ENCODE peak calls at places on chromosomes 6 and 20, in nine cellular contexts. C is neural progenitor cell, Q is retinal pigment epithelial cell, W is lower lobe of right lung, D is GM12878, O is astrocyte of the spinal cord, R is fibroblast of the aortic adventitia, S is H9, T is omental fat pad. Y is an unnamed sample.

GRCh38 chr20:54459279-54459678 is 16.1 kb upstream of the DOK5 start:
- DNase-seq in C (no peak), Q (no peak), W (no peak), D (no peak), O (no peak), R (no peak), S (no peak), T (no peak), Y (no peak)

GRCh38 chr20:14193443-14193842 is 144.0 kb downstream of the FLRT3 start:
- DNase-seq in C (peak; percentile 15), Q (no peak), W (no peak), D (no peak), O (no peak), R (no peak), S (peak; percentile 39), T (no peak), Y (no peak)

GRCh38 chr6:33205172-33206026 is 944 bp downstream of the HSD17B8 start:
- DNase-seq in C (peak; percentile 29), Q (peak; percentile 62), W (no peak), D (no peak), O (peak; percentile 44), R (no peak), S (no peak), T (no peak), Y (no peak)

GRCh38 chr6:149830731-149831379 is 33.3 kb downstream of the LRP11 start:
- DNase-seq in C (no peak), Q (no peak), W (no peak), D (no peak), O (peak; percentile 38), R (peak; percentile 79), S (no peak), T (no peak), Y (no peak)

GRCh38 chr6:25916789-25917490 is 13.6 kb downstream of the SLC17A2 start:
- DNase-seq in C (no peak), Q (no peak), W (no peak), D (no peak), O (no peak), R (no peak), S (no peak), T (no peak), Y (no peak)

GRCh38 chr6:106773956-106774629 is 144.7 kb downstream of the QRSL1 start:
- DNase-seq in C (no peak), Q (no peak), W (no peak), D (no peak), O (no peak), R (no peak), S (no peak), T (no peak), Y (no peak)

GRCh38 chr20:4946585-4947378 is 54.5 kb downstream of the SLC23A2 start:
- DNase-seq in C (no peak), Q (no peak), W (no peak), D (peak; percentile 31), O (no peak), R (no peak), S (no peak), T (no peak), Y (no peak)

GRCh38 chr6:154404791-154405400 is 48.3 kb upstream of the IPCEF1 start:
- DNase-seq in C (no peak), Q (no peak), W (no peak), D (no peak), O (peak; percentile 76), R (peak; percentile 63), S (no peak), T (no peak), Y (no peak)

GRCh38 chr6:16337280-16337975 is 99.0 kb downstream of the GMPR start:
- DNase-seq in C (no peak), Q (no peak), W (peak; percentile 78), D (no peak), O (peak; percentile 70), R (peak; percentile 100), S (no peak), T (peak; percentile 84), Y (peak; percentile 57)

GRCh38 chr20:57088436-57088835 is 178.0 kb downstream of the BMP7 start:
- DNase-seq in C (peak; percentile 24), Q (no peak), W (no peak), D (no peak), O (no peak), R (no peak), S (no peak), T (no peak), Y (no peak)

GRCh38 chr6:163414367-163415175 is at the start of gene QKI:
- DNase-seq in C (peak; percentile 91), Q (no peak), W (peak; percentile 89), D (no peak), O (peak; percentile 77), R (peak; percentile 72), S (peak; percentile 58), T (no peak), Y (peak; percentile 73)

GRCh38 chr6:110554966-110555460 is 78.6 kb upstream of the SLC22A16 start:
- DNase-seq in C (no peak), Q (no peak), W (no peak), D (no peak), O (no peak), R (no peak), S (no peak), T (no peak), Y (no peak)

GRCh38 chr20:20390393-20390792 is 22.5 kb downstream of the INSM1 start:
- DNase-seq in C (no peak), Q (no peak), W (no peak), D (no peak), O (no peak), R (no peak), S (no peak), T (no peak), Y (no peak)

GRCh38 chr20:19419420-19419819 is 207.0 kb downstream of the SLC24A3 start:
- DNase-seq in C (no peak), Q (no peak), W (no peak), D (no peak), O (no peak), R (no peak), S (no peak), T (no peak), Y (no peak)

GRCh38 chr20:6162239-6162638 is 39.4 kb upstream of the FERMT1 start:
- DNase-seq in C (no peak), Q (peak; percentile 59), W (no peak), D (no peak), O (peak; percentile 43), R (peak; percentile 77), S (no peak), T (no peak), Y (no peak)

DNA sequence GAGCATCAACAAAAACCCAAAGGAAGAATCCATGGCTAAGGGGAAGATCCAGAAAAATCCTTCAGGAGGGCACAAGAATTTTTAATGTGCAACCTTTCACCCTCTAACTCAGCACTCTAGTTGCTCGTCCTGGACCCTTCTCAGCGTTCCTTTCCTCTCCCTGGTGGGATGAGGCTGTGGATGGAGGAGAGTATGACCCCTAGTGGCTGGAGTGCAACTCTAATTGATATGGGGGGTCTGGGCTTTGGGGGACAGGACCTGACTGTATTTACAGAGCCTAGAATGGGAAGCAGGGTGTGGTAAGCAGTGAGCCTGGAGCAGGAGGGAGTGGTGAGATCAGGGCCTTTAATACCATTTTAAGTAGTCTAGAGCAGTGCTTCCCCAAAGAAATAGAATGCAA is 83.9 kb upstream of the CEP85L start:
- DNase-seq in C (peak; percentile 58), Q (no peak), W (no peak), D (no peak), O (no peak), R (peak; percentile 8), S (peak; percentile 69), T (no peak), Y (no peak)
- TF ChIP-seq CTCF in C (peak; percentile 54), Q (peak; percentile 55), W (peak; percentile 33), D (peak; percentile 49), O (peak; percentile 55), R (peak; percentile 47), S (peak; percentile 70), T (no peak), Y (no peak)

GRCh38 chr6:129895692-129896091 is 34.6 kb upstream of the TMEM244 start:
- DNase-seq in C (no peak), Q (peak; percentile 24), W (no peak), D (no peak), O (peak; percentile 24), R (peak; percentile 40), S (no peak), T (no peak), Y (no peak)

GRCh38 chr6:129890701-129891100 is 29.6 kb upstream of the TMEM244 start:
- DNase-seq in C (no peak), Q (no peak), W (no peak), D (no peak), O (no peak), R (peak; percentile 9), S (no peak), T (no peak), Y (no peak)

GRCh38 chr6:129894904-129895303 is 33.8 kb upstream of the TMEM244 start:
- DNase-seq in C (no peak), Q (no peak), W (no peak), D (no peak), O (no peak), R (no peak), S (no peak), T (no peak), Y (no peak)

GRCh38 chr6:129890164-129890563 is 29.0 kb upstream of the TMEM244 start:
- DNase-seq in C (no peak), Q (no peak), W (no peak), D (no peak), O (peak; percentile 80), R (peak; percentile 37), S (no peak), T (no peak), Y (no peak)

GRCh38 chr6:129893513-129894098 is 32.5 kb upstream of the TMEM244 start:
- DNase-seq in C (no peak), Q (no peak), W (no peak), D (no peak), O (peak; percentile 43), R (peak; percentile 66), S (no peak), T (no peak), Y (no peak)
- TF ChIP-seq CTCF in C (peak; percentile 24), Q (peak; percentile 44), W (peak; percentile 42), D (peak; percentile 17), O (peak; percentile 49), R (peak; percentile 43), S (peak; percentile 50), T (no peak), Y (peak; percentile 63)

GRCh38 chr6:108293527-108294296 is 1.1 kb upstream of the AFG1L start:
- DNase-seq in C (no peak), Q (no peak), W (no peak), D (no peak), O (no peak), R (no peak), S (no peak), T (no peak), Y (no peak)

GRCh38 chr6:108294787-108295625 is at the start of gene AFG1L:
- DNase-seq in C (peak; percentile 91), Q (peak; percentile 62), W (peak; percentile 97), D (peak; percentile 74), O (peak; percentile 89), R (peak; percentile 84), S (peak; percentile 95), T (peak; percentile 79), Y (peak; percentile 82)

GRCh38 chr6:108294297-108294786 is 512 bp upstream of the AFG1L start:
- DNase-seq in C (no peak), Q (no peak), W (no peak), D (no peak), O (no peak), R (no peak), S (no peak), T (no peak), Y (no peak)

GRCh38 chr6:108295676-108296075 is 822 bp downstream of the AFG1L start:
- DNase-seq in C (no peak), Q (no peak), W (no peak), D (no peak), O (no peak), R (no peak), S (no peak), T (no peak), Y (no peak)
- TF ChIP-seq CTCF in C (no peak), Q (no peak), W (no peak), D (no peak), O (no peak), R (no peak), S (no peak), T (no peak), Y (no peak)

GRCh38 chr6:161038229-161039003 is 46.8 kb downstream of the MAP3K4 start:
- DNase-seq in C (no peak), Q (peak; percentile 34), W (no peak), D (peak; percentile 72), O (peak; percentile 97), R (peak; percentile 94), S (no peak), T (no peak), Y (no peak)
- TF ChIP-seq CTCF in C (no peak), Q (peak; percentile 16), W (no peak), D (no peak), O (peak; percentile 41), R (peak; percentile 54), S (no peak), T (no peak), Y (no peak)

Y was measured in mesothelial cell of epicardium.